ENCODE peak calls at places on chromosomes 16 and 17, in five cellular contexts. F, Y, M, U and X are unnamed samples.

GRCh38 chr17:73549841-73550430 is 94.3 kb downstream of the SDK2 start:
- DNase-seq in Y (no peak), F (no peak), M (no peak), U (no peak), X (no peak)

GRCh38 chr17:82356028-82356427 is 3.0 kb upstream of the TEX19 start:
- DNase-seq in M (peak), Y (no peak), F (no peak), U (no peak), X (no peak)

GRCh38 chr16:48901712-48902374 is 291.9 kb upstream of the N4BP1 start:
- DNase-seq in F (no peak), M (no peak), U (no peak), Y (peak), X (no peak)

GRCh38 chr17:78645421-78646295 is 68.5 kb upstream of the DNAH17 start:
- DNase-seq in F (no peak), M (peak), U (no peak), Y (peak), X (no peak)

GRCh38 chr16:27698266-27698665 is 148.3 kb downstream of the KATNIP start:
- DNase-seq in U (no peak), Y (no peak), F (no peak), M (no peak), X (no peak)

GRCh38 chr16:24537474-24538337 is 1.7 kb upstream of the RBBP6 start:
- DNase-seq in F (no peak), M (no peak), Y (no peak), U (no peak), X (no peak)

GRCh38 chr16:68005786-68006286 is 6.6 kb upstream of the DPEP2 start:
- DNase-seq in U (no peak), Y (no peak), M (peak), F (no peak), X (peak)

GRCh38 chr17:50095626-50096037 is 481 bp downstream of the PDK2 start:
- DNase-seq in M (no peak), U (no peak), Y (peak), F (no peak), X (no peak)

GRCh38 chr17:81379523-81379942 is 15.7 kb upstream of the BAHCC1 start:
- DNase-seq in U (no peak), Y (no peak), F (no peak), M (peak), X (no peak)

GRCh38 chr16:49799172-49799571 is 56.7 kb downstream of the ZNF423 start:
- DNase-seq in M (no peak), F (no peak), Y (no peak), U (no peak), X (no peak)